ENCODE peak calls at places on chromosome 9, in five cellular contexts. U, V, A, Z and I are unnamed samples.
A peak's percentile ranks its signal among the peaks of the same experiment; 100 is the strongest.

GRCh38 chr9:69174645-69175487 is 789 bp downstream of the TJP2 start:
- DNase-seq in Z (peak; percentile 79), V (no peak), A (no peak), U (peak; percentile 26), I (peak; percentile 87)

GRCh38 chr9:129773262-129774048 is 20.6 kb upstream of the PTGES start:
- DNase-seq in U (no peak), V (no peak), A (peak; percentile 53), Z (peak; percentile 19), I (no peak)

GRCh38 chr9:134620751-134621557 is 20.6 kb upstream of the COL5A1 start:
- DNase-seq in Z (no peak), V (no peak), U (peak; percentile 17), A (no peak), I (no peak)

GRCh38 chr9:116592926-116593325 is 94.2 kb upstream of the TRIM32 start:
- DNase-seq in U (no peak), V (no peak), A (no peak), Z (peak; percentile 39), I (no peak)

GRCh38 chr9:89532478-89532877 is 34.6 kb upstream of the SEMA4D start:
- DNase-seq in Z (no peak), A (peak; percentile 28), V (no peak), U (no peak), I (no peak)

GRCh38 chr9:78026947-78027346 is 4.7 kb downstream of the GNAQ start:
- DNase-seq in A (no peak), V (no peak), U (no peak), Z (no peak), I (no peak)

GRCh38 chr9:114958021-114958846 is 27.8 kb upstream of the TNFSF8 start:
- DNase-seq in Z (peak; percentile 29), U (no peak), A (no peak), V (no peak), I (no peak)

GRCh38 chr9:111443454-111443853 is 40.7 kb downstream of the ECPAS start:
- DNase-seq in U (no peak), V (no peak), Z (no peak), A (no peak), I (no peak)

GRCh38 chr9:128207076-128207731 is 4.0 kb downstream of the DNM1 start:
- DNase-seq in V (no peak), A (no peak), U (no peak), Z (no peak), I (no peak)

GRCh38 chr9:100352201-100352726 is 478 bp downstream of the TEX10 start:
- DNase-seq in V (peak; percentile 75), U (peak; percentile 40), Z (peak; percentile 27), A (peak; percentile 25), I (no peak)

GRCh38 chr9:115838417-115838816 is 315.2 kb upstream of the PAPPA start:
- DNase-seq in V (no peak), Z (no peak), U (no peak), A (no peak), I (no peak)

GRCh38 chr9:95981741-95982390 is 106.4 kb downstream of the ERCC6L2 start:
- DNase-seq in A (no peak), V (no peak), Z (no peak), U (no peak), I (no peak)

GRCh38 chr9:97046228-97046627 is 7.3 kb upstream of the CTSV start:
- DNase-seq in Z (peak; percentile 58), U (no peak), A (peak; percentile 76), V (no peak), I (no peak)

GRCh38 chr9:111605041-111605559 is 5.7 kb upstream of the PTGR1 start:
- DNase-seq in Z (no peak), V (no peak), U (no peak), A (no peak), I (no peak)

GRCh38 chr9:113682297-113682771 is 193.8 kb upstream of the ZNF618 start:
- DNase-seq in U (peak; percentile 81), A (peak; percentile 86), Z (peak; percentile 68), V (peak; percentile 78), I (peak; percentile 84)

GRCh38 chr9:131348631-131349521 is 45.0 kb upstream of the PRRC2B start:
- DNase-seq in U (no peak), Z (no peak), A (no peak), V (peak; percentile 55), I (no peak)

GRCh38 chr9:18684608-18685317 is 210.8 kb downstream of the ADAMTSL1 start:
- DNase-seq in V (no peak), Z (no peak), U (no peak), A (no peak), I (no peak)

GRCh38 chr9:72586388-72587160 is 65.2 kb downstream of the TMC1 start:
- DNase-seq in Z (peak; percentile 55), A (no peak), V (no peak), U (peak; percentile 69), I (peak; percentile 51)

GRCh38 chr9:120567874-120568273 is 12.1 kb downstream of the CDK5RAP2 start:
- DNase-seq in Z (no peak), A (no peak), U (no peak), V (no peak), I (no peak)